ENCODE peak calls at places on chromosome 12, in five cellular contexts. K is stimulated activated CD8-positive, alpha-beta memory T cell treated with anti-CD3 and anti-CD28 coated beads, Interleukin-12 subunit alpha, Interleukin-12 subunit beta, amount 100 ng/mL, for 4 hours; L is H1; B is RWPE1; R is HTR-8/SVneo. P is an unnamed sample.

GRCh38 chr12:6688543-6688999 is 604 bp downstream of the ZNF384 start:
- DNase-seq in B (no peak), K (no peak), R (peak), L (peak), P (no peak)

GRCh38 chr12:48999371-49000131 is at the start of gene DDN:
- DNase-seq in L (no peak), K (peak), R (peak), B (no peak), P (no peak)

GRCh38 chr12:7788316-7788689 is 899 bp upstream of the NANOG start:
- DNase-seq in L (no peak), R (no peak), K (no peak), B (no peak), P (no peak)

GRCh38 chr12:98370976-98371375 is 144.4 kb upstream of the TMPO start:
- DNase-seq in K (no peak), L (no peak), R (no peak), B (no peak), P (no peak)

GRCh38 chr12:67517181-67517887 is 131.2 kb upstream of the DYRK2 start:
- DNase-seq in L (no peak), R (no peak), B (peak), K (no peak), P (peak)

GRCh38 chr12:41532072-41532471 is 344.0 kb downstream of the PDZRN4 start:
- DNase-seq in B (no peak), L (no peak), K (no peak), R (no peak), P (no peak)

GRCh38 chr12:47270782-47271664 is 191.3 kb upstream of the AMIGO2 start:
- DNase-seq in L (no peak), B (peak), K (no peak), R (peak), P (peak)

GRCh38 chr12:50033317-50033679 is 8.0 kb upstream of the RACGAP1 start:
- DNase-seq in B (no peak), L (no peak), R (no peak), K (no peak), P (no peak)

GRCh38 chr12:93699271-93700141 is 22.3 kb downstream of the CRADD start:
- DNase-seq in L (no peak), K (no peak), R (no peak), B (no peak), P (no peak)

GRCh38 chr12:105459760-105460325 is 129.4 kb downstream of the C12orf75 start:
- DNase-seq in K (no peak), L (no peak), R (no peak), B (no peak), P (no peak)

GRCh38 chr12:112528521-112528920 is 109.8 kb downstream of the PTPN11 start:
- DNase-seq in K (no peak), L (no peak), B (no peak), R (no peak), P (no peak)

GRCh38 chr12:20646239-20646827 is 48.8 kb upstream of the SLCO1C1 start:
- DNase-seq in L (no peak), B (peak), R (peak), K (no peak), P (peak)

GRCh38 chr12:50505945-50506344 is 1.2 kb downstream of the DIP2B start:
- DNase-seq in B (no peak), R (no peak), K (no peak), L (no peak), P (no peak)

GRCh38 chr12:19937161-19937560 is 431.2 kb upstream of the PDE3A start:
- DNase-seq in L (no peak), K (no peak), B (no peak), R (no peak), P (no peak)

GRCh38 chr12:53624453-53624852 is 1.7 kb downstream of the ATF7 start:
- DNase-seq in R (no peak), K (no peak), B (no peak), L (no peak), P (no peak)

GRCh38 chr12:2453076-2453806 is 341.5 kb upstream of the FKBP4 start:
- DNase-seq in K (no peak), L (no peak), R (no peak), B (no peak), P (peak)

GRCh38 chr12:3142386-3142785 is 65.2 kb downstream of the TSPAN9 start:
- DNase-seq in L (no peak), K (no peak), R (no peak), B (no peak), P (no peak)

GRCh38 chr12:109130755-109131521 is 14.6 kb downstream of the ACACB start:
- DNase-seq in R (peak), B (no peak), K (no peak), L (no peak), P (no peak)

GRCh38 chr12:43336962-43337555 is 214.9 kb downstream of the ADAMTS20 start:
- DNase-seq in L (no peak), K (no peak), B (peak), R (peak), P (no peak)

GRCh38 chr12:101229841-101230241 is 19.8 kb upstream of the SLC5A8 start:
- DNase-seq in B (no peak), K (no peak), L (no peak), R (no peak), P (no peak)

GRCh38 chr12:30485230-30485890 is 210.3 kb downstream of the IPO8 start:
- DNase-seq in R (no peak), L (no peak), K (no peak), B (no peak), P (no peak)

GRCh38 chr12:78121969-78122610 is 291.4 kb downstream of the NAV3 start:
- DNase-seq in R (no peak), K (no peak), B (no peak), L (no peak), P (no peak)

GRCh38 chr12:66596189-66596588 is 82.7 kb downstream of the GRIP1 start:
- DNase-seq in K (no peak), B (peak), L (no peak), R (no peak), P (no peak)

GRCh38 chr12:129873458-129873857 is 30.4 kb downstream of the TMEM132D start:
- DNase-seq in R (no peak), L (no peak), K (no peak), B (no peak), P (no peak)

GRCh38 chr12:115910057-115910456 is 367.4 kb downstream of the MED13L start:
- DNase-seq in B (no peak), L (no peak), K (no peak), R (no peak), P (no peak)

GRCh38 chr12:30985814-30986452 is 59.4 kb downstream of the TSPAN11 start:
- DNase-seq in L (peak), K (no peak), B (peak), R (peak), P (peak)

GRCh38 chr12:77938301-77938700 is 107.6 kb downstream of the NAV3 start:
- DNase-seq in B (no peak), L (no peak), R (no peak), K (no peak), P (no peak)

GRCh38 chr12:63066782-63067181 is 84.2 kb downstream of the AVPR1A start:
- DNase-seq in B (no peak), R (no peak), L (no peak), K (no peak), P (no peak)

GRCh38 chr12:63967358-63967757 is 122.9 kb downstream of the SRGAP1 start:
- DNase-seq in R (peak), B (peak), K (no peak), L (no peak), P (peak)

GRCh38 chr12:70048521-70049245 is 194.6 kb upstream of the CNOT2 start:
- DNase-seq in L (no peak), B (no peak), R (no peak), K (no peak), P (no peak)

GRCh38 chr12:100293017-100293416 is 26.0 kb downstream of the SCYL2 start:
- DNase-seq in B (no peak), K (no peak), R (no peak), L (no peak), P (no peak)

GRCh38 chr12:9699898-9700605 is 30.5 kb downstream of the CLEC2D start:
- DNase-seq in K (no peak), L (no peak), B (no peak), R (no peak), P (no peak)

GRCh38 chr12:115756804-115757203 is 520.7 kb downstream of the MED13L start:
- DNase-seq in B (no peak), R (no peak), K (no peak), L (no peak), P (no peak)

GRCh38 chr12:54352891-54353874 is 11.1 kb downstream of the GPR84 start:
- DNase-seq in R (no peak), L (no peak), B (no peak), K (no peak), P (no peak)

GRCh38 chr12:3453947-3454675 is 36.9 kb upstream of the PRMT8 start:
- DNase-seq in K (no peak), B (peak), L (no peak), R (peak), P (peak)

GRCh38 chr12:44193281-44193680 is 357.4 kb downstream of the TMEM117 start:
- DNase-seq in R (no peak), L (no peak), B (no peak), K (no peak), P (no peak)

GRCh38 chr12:112418248-112418595 is 525 bp upstream of the PTPN11 start:
- DNase-seq in R (no peak), K (no peak), B (no peak), L (no peak), P (no peak)

P was measured in H54.